ENCODE peak calls at places on chromosome 5, in four cellular contexts. T is breast epithelium, C is fibroblast of the aortic adventitia, H is cardiac muscle cell. A is an unnamed sample.

GRCh38 chr5:89869346-89869745 is 540.2 kb downstream of the CETN3 start:
- DNase-seq in T (no peak), C (no peak), H (no peak), A (no peak)

GRCh38 chr5:78671609-78672008 is 23.0 kb upstream of the LHFPL2 start:
- DNase-seq in T (no peak), C (peak; percentile 94), H (no peak), A (no peak)

GRCh38 chr5:352639-353598 is 31.4 kb downstream of the AHRR start:
- DNase-seq in T (no peak), C (no peak), H (no peak), A (no peak)

GRCh38 chr5:593511-593910 is 18.6 kb upstream of the CEP72 start:
- DNase-seq in T (no peak), C (no peak), H (no peak), A (peak; percentile 14)

GRCh38 chr5:66239034-66239433 is 94.9 kb downstream of the SREK1 start:
- DNase-seq in T (no peak), C (no peak), H (no peak), A (no peak)

GRCh38 chr5:170268884-170269283 is 28.7 kb downstream of the LCP2 start:
- DNase-seq in T (no peak), C (no peak), H (no peak), A (no peak)

GRCh38 chr5:12704955-12705354 is 800.7 kb upstream of the CTNND2 start:
- DNase-seq in T (no peak), C (no peak), H (no peak), A (no peak)

GRCh38 chr5:5270958-5271605 is 131.0 kb downstream of the ADAMTS16 start:
- DNase-seq in T (no peak), C (peak; percentile 84), H (peak; percentile 12), A (peak; percentile 42)

GRCh38 chr5:132456553-132457361 is 33.8 kb downstream of the IRF1 start:
- DNase-seq in T (no peak), C (peak; percentile 51), H (no peak), A (no peak)

GRCh38 chr5:76728965-76729364 is 13.0 kb downstream of the F2R start:
- DNase-seq in T (no peak), C (no peak), H (no peak), A (no peak)

GRCh38 chr5:55638455-55638854 is 73.7 kb downstream of the SLC38A9 start:
- DNase-seq in T (no peak), C (no peak), H (no peak), A (no peak)

GRCh38 chr5:36688722-36689121 is 82.3 kb downstream of the SLC1A3 start:
- DNase-seq in T (no peak), C (no peak), H (peak; percentile 33), A (peak; percentile 40)
- TF ChIP-seq CTCF in T (no peak), C (peak; percentile 28), H (peak; percentile 32), A (peak; percentile 44)

DNA sequence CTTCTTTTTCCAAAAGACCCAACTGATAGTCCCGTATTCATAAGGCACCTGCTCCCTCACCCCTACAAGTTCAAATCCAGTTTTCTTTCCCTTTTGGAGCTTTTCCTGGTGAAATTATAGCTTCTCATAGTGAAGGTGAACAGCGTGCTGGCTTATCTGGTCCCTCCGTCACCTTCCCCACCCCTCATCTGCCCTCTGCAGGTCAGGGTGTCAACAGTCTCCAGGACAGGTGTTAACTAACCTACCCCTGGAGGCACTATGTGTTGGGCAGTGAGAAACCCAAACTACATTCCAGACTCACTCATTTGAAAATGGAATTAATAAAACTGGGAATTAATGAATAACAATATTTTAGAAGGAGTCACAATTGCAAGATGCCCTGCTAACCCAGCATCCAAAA is 109.0 kb upstream of the TAS2R1 start:
- DNase-seq in T (no peak), C (no peak), H (no peak), A (peak; percentile 32)
- TF ChIP-seq CTCF in T (no peak), C (no peak), H (no peak), A (no peak)

DNA sequence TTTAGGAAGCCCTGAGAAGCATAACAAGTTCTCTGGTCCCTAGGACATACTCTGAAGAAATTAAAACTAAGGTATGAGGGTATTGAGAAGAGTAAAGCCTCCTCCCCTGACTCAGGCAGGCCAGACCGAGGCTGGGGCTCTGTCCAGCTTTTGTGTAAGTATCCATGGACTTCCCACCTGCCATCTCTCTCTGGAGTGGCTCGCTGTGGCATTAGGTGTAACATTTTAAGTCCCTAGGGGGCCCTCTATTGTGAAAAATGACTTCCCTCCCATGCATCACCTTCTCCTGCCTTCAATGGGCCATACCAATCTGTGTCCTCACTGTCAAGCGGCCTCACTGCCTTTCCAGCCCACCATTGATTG is 205.5 kb downstream of the SLIT3 start:
- DNase-seq in T (no peak), C (no peak), H (no peak), A (no peak)
- TF ChIP-seq CTCF in T (no peak), C (no peak), H (no peak), A (no peak)

GRCh38 chr5:121819661-121820261 is 31.9 kb upstream of the FTMT start:
- DNase-seq in T (no peak), C (no peak), H (no peak), A (no peak)

GRCh38 chr5:121816164-121816563 is 35.5 kb upstream of the FTMT start:
- DNase-seq in T (no peak), C (no peak), H (no peak), A (no peak)
- TF ChIP-seq CTCF in T (no peak), C (no peak), H (no peak), A (no peak)

GRCh38 chr5:10724799-10725507 is 36.1 kb downstream of the DAP start:
- DNase-seq in T (no peak), C (peak; percentile 96), H (no peak), A (no peak)
- TF ChIP-seq CTCF in T (no peak), C (peak; percentile 65), H (peak; percentile 57), A (no peak)

GRCh38 chr5:98157368-98157767 is 616.1 kb upstream of the RGMB start:
- DNase-seq in T (no peak), C (no peak), H (no peak), A (no peak)
- TF ChIP-seq CTCF in T (no peak), C (peak; percentile 3), H (peak; percentile 7), A (no peak)

GRCh38 chr5:116289276-116289675 is 204.5 kb downstream of the COMMD10 start:
- DNase-seq in T (no peak), C (no peak), H (no peak), A (no peak)
- TF ChIP-seq CTCF in T (no peak), C (peak; percentile 1), H (no peak), A (no peak)

DNA sequence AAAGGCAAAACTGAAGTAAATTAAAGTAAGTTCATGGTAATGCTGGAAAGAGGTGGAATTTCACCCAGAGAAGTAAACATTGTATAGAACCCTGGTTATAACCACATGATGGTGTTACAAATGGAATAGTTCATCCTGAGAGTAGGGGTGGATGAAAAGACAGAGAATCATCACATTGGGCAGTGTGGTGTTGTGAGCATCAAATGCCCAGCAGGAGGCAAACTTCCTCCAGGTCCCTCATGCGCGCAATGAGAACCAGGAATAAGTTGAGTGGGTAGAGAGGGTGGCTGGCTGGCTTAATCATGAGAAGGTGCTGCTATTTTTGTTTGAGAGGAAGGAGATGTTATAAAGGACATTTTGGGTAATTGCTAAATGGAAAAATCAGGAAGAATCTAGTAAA is 163.3 kb upstream of the HMHB1 start:
- DNase-seq in T (no peak), C (no peak), H (no peak), A (no peak)
- TF ChIP-seq CTCF in T (no peak), C (no peak), H (no peak), A (peak; percentile 16)

GRCh38 chr5:140635291-140636257 is 2.6 kb upstream of the CD14 start:
- DNase-seq in T (no peak), C (no peak), H (no peak), A (no peak)
- TF ChIP-seq CTCF in T (no peak), C (no peak), H (no peak), A (no peak)